ENCODE peak calls at places on chromosomes 7 and 10, in four cellular contexts. U is Peyer's patch, F is gastrocnemius medialis, V is HCT116. D is an unnamed sample.

GRCh38 chr7:65981965-65982792 is at the start of gene GUSB:
- DNase-seq in U (peak), V (peak), F (peak), D (peak)

GRCh38 chr7:46784746-46785145 is 797.2 kb downstream of the TNS3 start:
- DNase-seq in V (peak), U (peak), F (no peak), D (no peak)

GRCh38 chr10:69337312-69338132 is 59.2 kb downstream of the HK1 start:
- DNase-seq in F (no peak), V (no peak), U (no peak), D (no peak)

GRCh38 chr10:127687548-127687947 is 49.4 kb upstream of the FOXI2 start:
- DNase-seq in F (no peak), U (no peak), V (no peak), D (no peak)

GRCh38 chr7:71652551-71652950 is 520.6 kb downstream of the GALNT17 start:
- DNase-seq in F (no peak), U (no peak), V (no peak), D (no peak)

GRCh38 chr10:80280071-80280800 is 9.2 kb downstream of the MAT1A start:
- DNase-seq in U (no peak), V (no peak), F (no peak), D (no peak)

GRCh38 chr7:12028508-12028907 is 182.6 kb upstream of the TMEM106B start:
- DNase-seq in U (no peak), V (no peak), F (no peak), D (no peak)

GRCh38 chr7:100629117-100629711 is 12.1 kb downstream of the TFR2 start:
- DNase-seq in F (no peak), V (peak), U (no peak), D (no peak)

GRCh38 chr10:125633517-125633999 is 49.4 kb downstream of the TEX36 start:
- DNase-seq in U (no peak), V (peak), F (no peak), D (no peak)

GRCh38 chr10:101986277-101986971 is 69.5 kb downstream of the ARMH3 start:
- DNase-seq in U (peak), F (no peak), V (no peak), D (no peak)

GRCh38 chr10:89159761-89160160 is 47.4 kb downstream of the CH25H start:
- DNase-seq in U (no peak), V (no peak), F (no peak), D (no peak)

GRCh38 chr10:68816796-68817412 is 10.4 kb upstream of the STOX1 start:
- DNase-seq in U (no peak), F (no peak), V (no peak), D (no peak)

DNA sequence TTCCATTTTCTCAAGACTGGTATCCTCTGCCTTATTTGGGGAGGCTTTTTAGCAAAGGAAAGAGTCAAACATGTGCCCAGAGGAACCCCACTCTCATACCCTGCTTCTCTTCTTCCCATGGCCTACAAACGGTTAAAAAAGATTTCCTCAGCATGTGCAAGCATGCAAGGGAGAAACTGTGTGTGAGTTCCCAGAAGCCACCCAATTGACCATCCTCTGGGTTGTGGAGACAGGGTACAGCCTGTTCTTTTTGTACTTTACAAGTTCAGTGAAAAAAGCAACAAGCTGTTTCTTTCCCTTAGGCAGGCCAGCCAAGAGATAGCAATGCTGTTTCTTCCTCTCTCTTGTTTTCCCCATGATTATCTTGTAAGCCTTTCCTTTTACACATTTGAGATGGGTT is 68.8 kb upstream of the MTPN start:
- DNase-seq in F (no peak), V (no peak), U (no peak), D (no peak)
- H3K27ac ChIP-seq in F (no peak), V (no peak), U (no peak), D (no peak)

GRCh38 chr10:96374985-96375830 is 16.4 kb upstream of the OPALIN start:
- DNase-seq in V (peak), F (peak), U (peak), D (peak)
- TF ChIP-seq POLR2A in V (no peak), F (no peak), U (no peak), D (no peak)

GRCh38 chr7:64904008-64904407 is 935 bp downstream of the ZNF273 start:
- DNase-seq in V (no peak), F (no peak), U (no peak), D (no peak)

GRCh38 chr7:64908358-64908757 is 5.3 kb downstream of the ZNF273 start:
- DNase-seq in U (no peak), V (no peak), F (peak), D (no peak)

GRCh38 chr7:64905547-64905946 is 2.5 kb downstream of the ZNF273 start:
- DNase-seq in U (no peak), V (no peak), F (no peak), D (no peak)

GRCh38 chr7:64905133-64905532 is 2.1 kb downstream of the ZNF273 start:
- DNase-seq in U (no peak), V (no peak), F (no peak), D (no peak)

GRCh38 chr7:64907641-64908326 is 4.7 kb downstream of the ZNF273 start:
- DNase-seq in V (no peak), U (no peak), F (no peak), D (no peak)
- H3K27ac ChIP-seq in V (no peak), U (no peak), F (no peak), D (no peak)

GRCh38 chr7:108001759-108002725 is 919 bp downstream of the LAMB1 start:
- DNase-seq in V (no peak), U (no peak), F (no peak), D (no peak)
- TF ChIP-seq POLR2A in V (no peak), U (no peak), F (no peak), D (no peak)

DNA sequence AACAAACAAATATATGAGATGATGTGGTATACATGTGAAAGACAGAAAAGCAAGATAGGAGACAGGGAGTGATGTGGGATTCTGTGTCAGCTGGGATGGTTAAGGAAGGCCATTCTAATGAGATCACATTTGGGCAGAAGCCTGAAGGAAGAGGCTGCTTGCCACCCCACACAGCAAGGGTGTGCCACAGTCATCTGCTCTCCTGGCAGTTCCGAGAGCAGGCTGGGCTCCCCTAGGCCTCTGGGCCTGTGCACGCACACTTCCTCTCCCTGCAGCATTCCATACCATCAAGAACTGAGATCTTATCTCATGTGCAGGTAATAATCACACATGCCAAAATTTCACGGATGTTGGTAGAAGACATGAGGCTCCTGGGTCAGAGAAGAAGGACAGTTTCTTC is 43.1 kb downstream of the SYPL1 start:
- DNase-seq in U (no peak), F (no peak), V (no peak), D (no peak)
- H3K27ac ChIP-seq in U (peak), F (peak), V (no peak), D (no peak)

GRCh38 chr7:139699640-139700504 is 77.9 kb downstream of the HIPK2 start:
- DNase-seq in U (no peak), F (no peak), V (no peak), D (no peak)
- TF ChIP-seq POLR2A in U (no peak), F (no peak), V (no peak), D (no peak)

GRCh38 chr7:30899066-30899465 is 12.6 kb upstream of the AQP1 start:
- DNase-seq in U (no peak), F (no peak), V (no peak), D (no peak)

GRCh38 chr7:30896041-30896440 is 15.6 kb upstream of the AQP1 start:
- DNase-seq in F (no peak), V (no peak), U (no peak), D (no peak)

GRCh38 chr7:30896783-30897617 is 14.7 kb upstream of the AQP1 start:
- DNase-seq in F (no peak), V (no peak), U (no peak), D (no peak)

GRCh38 chr7:30898411-30898810 is 13.2 kb upstream of the AQP1 start:
- DNase-seq in F (no peak), U (no peak), V (no peak), D (no peak)

DNA sequence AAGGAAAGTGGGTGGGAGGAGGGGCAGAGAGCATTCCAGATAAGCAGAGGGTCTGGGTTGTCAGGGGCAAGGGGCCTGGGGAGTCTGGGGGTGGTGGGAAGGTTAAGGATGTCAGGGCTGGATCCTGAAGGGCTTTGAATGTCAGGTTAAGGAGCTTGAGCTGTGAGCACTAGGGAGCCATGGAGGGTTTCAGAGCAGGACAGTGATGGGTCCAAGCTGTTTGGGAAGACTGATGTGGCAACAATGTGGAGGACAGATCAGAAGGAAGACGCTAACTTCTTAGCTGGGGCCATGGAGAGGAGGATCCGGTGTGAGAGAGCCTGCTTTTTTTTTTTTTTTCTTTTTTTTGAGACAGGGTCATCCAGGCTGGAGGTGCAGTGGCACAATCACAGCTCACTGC is 13.9 kb upstream of the AQP1 start:
- DNase-seq in U (no peak), F (no peak), V (no peak), D (no peak)
- H3K27ac ChIP-seq in U (peak), F (no peak), V (no peak), D (no peak)

DNA sequence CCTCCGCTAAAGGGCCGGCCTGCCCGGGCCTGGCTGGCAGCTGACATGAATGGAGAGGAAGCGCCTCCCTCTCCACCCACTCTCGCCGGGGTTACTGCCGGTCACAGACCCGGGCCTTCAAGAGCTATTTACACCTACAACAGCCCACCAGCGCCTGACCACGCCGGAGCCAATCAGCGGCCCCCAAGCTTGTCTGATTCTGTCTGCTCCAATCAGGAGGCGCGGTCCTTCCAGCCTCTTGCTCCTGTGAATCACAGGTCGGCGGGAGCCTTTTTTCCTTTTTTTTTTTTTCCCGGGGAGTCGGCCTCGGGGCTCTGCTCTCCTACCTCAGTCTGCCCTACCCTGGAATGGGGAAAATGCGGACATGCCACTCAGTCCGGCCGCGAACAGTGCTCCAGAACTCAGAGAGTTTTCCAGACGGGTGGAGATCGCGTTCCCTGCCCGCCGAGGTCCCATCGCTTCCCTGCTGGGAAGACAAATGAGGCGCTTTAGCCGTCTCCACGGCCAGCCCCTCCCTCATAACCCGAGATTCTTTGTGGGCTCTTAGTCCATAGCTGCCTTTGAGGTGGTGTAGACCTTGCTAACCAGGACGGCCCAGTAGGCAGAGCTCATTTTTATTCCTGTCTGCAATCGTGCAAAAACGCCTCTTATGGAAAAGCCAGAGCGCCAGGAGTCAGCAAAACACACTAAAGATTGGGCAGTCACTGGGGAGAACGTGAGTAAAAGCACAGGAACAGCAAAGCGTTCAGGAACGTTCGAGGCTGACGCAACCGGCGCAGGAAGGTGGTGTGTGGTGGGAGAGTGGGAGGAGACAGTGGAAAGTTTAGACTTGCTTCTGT is 26.5 kb downstream of the SCD start:
- DNase-seq in U (peak), F (peak), V (peak), D (peak)
- TF ChIP-seq POLR2A in U (peak), F (peak), V (peak), D (peak)

GRCh38 chr10:122127943-122128342 is 139.0 kb downstream of the TACC2 start:
- DNase-seq in V (no peak), U (no peak), F (peak), D (no peak)
- H3K27ac ChIP-seq in V (no peak), U (peak), F (peak), D (peak)

D was measured in tibial nerve.